ENCODE peak calls at places on chromosomes 11 and 22, in ten cellular contexts. M, R, E, N, G, Z, H, I, A and T are unnamed samples.
A peak's percentile ranks its signal among the peaks of the same experiment; 100 is the strongest.

GRCh38 chr11:113862430-113862829 is 12.9 kb downstream of the USP28 start:
- DNase-seq in M (peak; percentile 59), R (no peak), E (no peak), N (no peak), G (no peak), Z (no peak), H (peak; percentile 16), I (no peak), A (no peak), T (no peak)

GRCh38 chr22:25395468-25395867 is 169.0 kb upstream of the GRK3 start:
- DNase-seq in M (no peak), R (no peak), E (no peak), N (no peak), G (no peak), Z (no peak), H (no peak), I (no peak), A (no peak), T (no peak)

GRCh38 chr11:44351898-44352498 is 42.1 kb upstream of the ALX4 start:
- DNase-seq in M (no peak), R (no peak), E (no peak), N (no peak), G (no peak), Z (no peak), H (no peak), I (no peak), A (no peak), T (no peak)

GRCh38 chr11:35982061-35982460 is 38.2 kb downstream of the LDLRAD3 start:
- DNase-seq in M (no peak), R (no peak), E (no peak), N (no peak), G (no peak), Z (peak; percentile 74), H (no peak), I (no peak), A (no peak), T (no peak)

GRCh38 chr11:1884123-1884415 is 7.6 kb downstream of the PRR33 start:
- DNase-seq in M (no peak), R (no peak), E (no peak), N (no peak), G (no peak), Z (no peak), H (no peak), I (no peak), A (no peak), T (no peak)

GRCh38 chr11:67539588-67539987 is 16.3 kb upstream of the CABP2 start:
- DNase-seq in M (no peak), R (no peak), E (no peak), N (no peak), G (no peak), Z (no peak), H (no peak), I (no peak), A (no peak), T (no peak)

GRCh38 chr11:118909619-118910308 is 16.0 kb downstream of the BCL9L start:
- DNase-seq in M (no peak), R (no peak), E (no peak), N (no peak), G (no peak), Z (no peak), H (no peak), I (no peak), A (no peak), T (no peak)

GRCh38 chr22:28548411-28548810 is 131.2 kb downstream of the TTC28 start:
- DNase-seq in M (no peak), R (no peak), E (no peak), N (no peak), G (no peak), Z (peak; percentile 38), H (no peak), I (no peak), A (no peak), T (no peak)

GRCh38 chr11:103487113-103487512 is 377.9 kb downstream of the DYNC2H1 start:
- DNase-seq in M (no peak), R (no peak), E (no peak), N (no peak), G (no peak), Z (no peak), H (no peak), I (no peak), A (no peak), T (no peak)

GRCh38 chr11:87300640-87301381 is 263.1 kb downstream of the TMEM135 start:
- DNase-seq in M (no peak), R (no peak), E (no peak), N (no peak), G (no peak), Z (no peak), H (no peak), I (no peak), A (no peak), T (no peak)

GRCh38 chr11:95499516-95500135 is 268.6 kb upstream of the SESN3 start:
- DNase-seq in M (no peak), R (no peak), E (no peak), N (no peak), G (no peak), Z (no peak), H (no peak), I (no peak), A (no peak), T (no peak)

GRCh38 chr22:36386351-36386899 is 1.3 kb downstream of the MYH9 start:
- DNase-seq in M (peak; percentile 30), R (no peak), E (no peak), N (no peak), G (peak; percentile 73), Z (peak; percentile 27), H (no peak), I (peak; percentile 39), A (no peak), T (no peak)

GRCh38 chr22:37485714-37486223 is 415 bp downstream of the MFNG start:
- DNase-seq in M (no peak), R (no peak), E (no peak), N (no peak), G (peak; percentile 44), Z (no peak), H (no peak), I (no peak), A (no peak), T (no peak)

GRCh38 chr11:2138436-2139117 is 612 bp downstream of the IGF2 start:
- DNase-seq in M (no peak), R (no peak), E (no peak), N (no peak), G (no peak), Z (no peak), H (peak; percentile 17), I (no peak), A (no peak), T (no peak)

GRCh38 chr11:95703059-95703458 is 86.5 kb downstream of the FAM76B start:
- DNase-seq in M (no peak), R (no peak), E (no peak), N (no peak), G (no peak), Z (no peak), H (no peak), I (no peak), A (no peak), T (no peak)

GRCh38 chr11:10604340-10604748 is 35.9 kb upstream of the LYVE1 start:
- DNase-seq in M (no peak), R (no peak), E (no peak), N (no peak), G (no peak), Z (no peak), H (peak; percentile 64), I (no peak), A (no peak), T (no peak)

GRCh38 chr11:67615455-67616430 is 9.0 kb downstream of the NDUFV1 start:
- DNase-seq in M (no peak), R (no peak), E (no peak), N (no peak), G (peak; percentile 77), Z (no peak), H (no peak), I (peak; percentile 26), A (peak; percentile 61), T (no peak)

GRCh38 chr22:38850941-38851849 is 7.4 kb upstream of the NPTXR start:
- DNase-seq in M (no peak), R (no peak), E (no peak), N (no peak), G (no peak), Z (no peak), H (peak; percentile 32), I (no peak), A (no peak), T (no peak)

GRCh38 chr11:80227915-80228314 is 787.1 kb upstream of the TENM4 start:
- DNase-seq in M (no peak), R (no peak), E (no peak), N (no peak), G (no peak), Z (no peak), H (no peak), I (no peak), A (no peak), T (no peak)

GRCh38 chr11:36211735-36212430 is 77.3 kb downstream of the COMMD9 start:
- DNase-seq in M (peak; percentile 41), R (no peak), E (no peak), N (no peak), G (no peak), Z (no peak), H (no peak), I (no peak), A (no peak), T (no peak)

GRCh38 chr11:131052367-131052766 is 136.1 kb upstream of the SNX19 start:
- DNase-seq in M (no peak), R (no peak), E (no peak), N (no peak), G (no peak), Z (no peak), H (no peak), I (no peak), A (no peak), T (no peak)